ENCODE peak calls at places on chromosome 16, in six cellular contexts. G, O, P, F, T and E are unnamed samples.

GRCh38 chr16:49589721-49590120 is 216.1 kb downstream of the C16orf78 start:
- DNase-seq in P (no peak), O (no peak), T (no peak), G (no peak), F (no peak), E (no peak)

GRCh38 chr16:85862476-85863383 is 36.2 kb upstream of the IRF8 start:
- DNase-seq in T (no peak), O (no peak), F (no peak), P (no peak), G (no peak), E (no peak)

GRCh38 chr16:4376126-4376819 is 4.6 kb downstream of the VASN start:
- DNase-seq in F (peak; percentile 49), G (no peak), O (no peak), P (no peak), T (no peak), E (no peak)

GRCh38 chr16:11743308-11744074 is 834 bp upstream of the TXNDC11 start:
- DNase-seq in F (no peak), P (peak; percentile 27), T (no peak), G (no peak), O (peak; percentile 29), E (no peak)

GRCh38 chr16:82083710-82084353 is 48.8 kb downstream of the HSD17B2 start:
- DNase-seq in P (no peak), G (no peak), O (no peak), T (no peak), F (no peak), E (no peak)

GRCh38 chr16:1078579-1079021 is 6.1 kb downstream of the SSTR5 start:
- DNase-seq in F (no peak), O (peak; percentile 84), P (no peak), T (no peak), G (no peak), E (peak; percentile 22)

GRCh38 chr16:3479654-3480216 is 15.6 kb downstream of the C16orf90 start:
- DNase-seq in F (no peak), P (peak; percentile 16), T (no peak), O (no peak), G (no peak), E (no peak)

GRCh38 chr16:53745753-53746258 is 41.9 kb downstream of the FTO start:
- DNase-seq in F (no peak), G (peak; percentile 99), P (no peak), T (no peak), O (no peak), E (no peak)

GRCh38 chr16:75230471-75231110 is 11.8 kb downstream of the CTRB1 start:
- DNase-seq in F (no peak), T (no peak), P (no peak), G (no peak), O (no peak), E (no peak)

GRCh38 chr16:4960579-4960978 is 2.4 kb downstream of the SEC14L5 start:
- DNase-seq in P (no peak), F (no peak), T (no peak), G (no peak), O (no peak), E (no peak)

GRCh38 chr16:31042866-31043265 is 9.5 kb downstream of the STX4 start:
- DNase-seq in G (no peak), F (no peak), T (no peak), P (no peak), O (no peak), E (no peak)